ENCODE peak calls at places on chromosome 14, in six cellular contexts. One of them, this sample, is unnamed.

GRCh38 chr14:69776875-69777453 is 10.0 kb downstream of the SRSF5 start:
- DNase-seq in cardiac septum: no peak
- DNase-seq in ovary: no peak
- DNase-seq in smooth muscle cell of the brain vasculature: no peak
- DNase-seq in memory B cell: no peak
- DNase-seq in right lobe of liver: no peak
- DNase-seq in this sample: no peak

GRCh38 chr14:105760691-105761344 is 234.4 kb downstream of the TMEM121 start:
- DNase-seq in cardiac septum: no peak
- DNase-seq in ovary: no peak
- DNase-seq in smooth muscle cell of the brain vasculature: no peak
- DNase-seq in memory B cell: no peak
- DNase-seq in right lobe of liver: peak
- DNase-seq in this sample: no peak

GRCh38 chr14:51382506-51382905 is 142.5 kb downstream of the TMX1 start:
- DNase-seq in cardiac septum: no peak
- DNase-seq in ovary: no peak
- DNase-seq in smooth muscle cell of the brain vasculature: no peak
- DNase-seq in memory B cell: no peak
- DNase-seq in right lobe of liver: no peak
- DNase-seq in this sample: no peak

GRCh38 chr14:96622926-96623325 is 120.7 kb downstream of the PAPOLA start:
- DNase-seq in cardiac septum: peak
- DNase-seq in ovary: no peak
- DNase-seq in smooth muscle cell of the brain vasculature: no peak
- DNase-seq in memory B cell: no peak
- DNase-seq in right lobe of liver: no peak
- DNase-seq in this sample: no peak

GRCh38 chr14:32307881-32308582 is 21.1 kb upstream of the AKAP6 start:
- DNase-seq in cardiac septum: no peak
- DNase-seq in ovary: no peak
- DNase-seq in smooth muscle cell of the brain vasculature: no peak
- DNase-seq in memory B cell: no peak
- DNase-seq in right lobe of liver: peak
- DNase-seq in this sample: no peak

GRCh38 chr14:104556256-104557021 is 23.1 kb upstream of the C14orf180 start:
- DNase-seq in cardiac septum: peak
- DNase-seq in ovary: no peak
- DNase-seq in smooth muscle cell of the brain vasculature: no peak
- DNase-seq in memory B cell: no peak
- DNase-seq in right lobe of liver: peak
- DNase-seq in this sample: no peak

GRCh38 chr14:81805785-81806184 is 272.1 kb upstream of the SEL1L start:
- DNase-seq in cardiac septum: no peak
- DNase-seq in ovary: no peak
- DNase-seq in smooth muscle cell of the brain vasculature: no peak
- DNase-seq in memory B cell: no peak
- DNase-seq in right lobe of liver: no peak
- DNase-seq in this sample: no peak

GRCh38 chr14:102893452-102893851 is 29.0 kb upstream of the AMN start:
- DNase-seq in cardiac septum: no peak
- DNase-seq in ovary: no peak
- DNase-seq in smooth muscle cell of the brain vasculature: peak
- DNase-seq in memory B cell: no peak
- DNase-seq in right lobe of liver: peak
- DNase-seq in this sample: peak

GRCh38 chr14:80231732-80232131 is 20.4 kb upstream of the DIO2 start:
- DNase-seq in cardiac septum: no peak
- DNase-seq in ovary: no peak
- DNase-seq in smooth muscle cell of the brain vasculature: no peak
- DNase-seq in memory B cell: no peak
- DNase-seq in right lobe of liver: no peak
- DNase-seq in this sample: no peak

GRCh38 chr14:99718031-99718810 is 34.1 kb downstream of the CYP46A1 start:
- DNase-seq in cardiac septum: peak
- DNase-seq in ovary: no peak
- DNase-seq in smooth muscle cell of the brain vasculature: no peak
- DNase-seq in memory B cell: no peak
- DNase-seq in right lobe of liver: no peak
- DNase-seq in this sample: no peak

GRCh38 chr14:92942976-92943710 is 20.2 kb downstream of the CHGA start:
- DNase-seq in cardiac septum: no peak
- DNase-seq in ovary: no peak
- DNase-seq in smooth muscle cell of the brain vasculature: no peak
- DNase-seq in memory B cell: no peak
- DNase-seq in right lobe of liver: no peak
- DNase-seq in this sample: no peak

GRCh38 chr14:100677152-100677924 is 49.4 kb upstream of the DLK1 start:
- DNase-seq in cardiac septum: no peak
- DNase-seq in ovary: peak
- DNase-seq in smooth muscle cell of the brain vasculature: no peak
- DNase-seq in memory B cell: no peak
- DNase-seq in right lobe of liver: no peak
- DNase-seq in this sample: no peak

GRCh38 chr14:78022059-78022458 is 148.1 kb upstream of the NRXN3 start:
- DNase-seq in cardiac septum: no peak
- DNase-seq in ovary: no peak
- DNase-seq in smooth muscle cell of the brain vasculature: no peak
- DNase-seq in memory B cell: no peak
- DNase-seq in right lobe of liver: peak
- DNase-seq in this sample: peak

GRCh38 chr14:88551936-88552565 is 2.8 kb downstream of the PTPN21 start:
- DNase-seq in cardiac septum: no peak
- DNase-seq in ovary: peak
- DNase-seq in smooth muscle cell of the brain vasculature: no peak
- DNase-seq in memory B cell: no peak
- DNase-seq in right lobe of liver: peak
- DNase-seq in this sample: peak

GRCh38 chr14:51593397-51593796 is 58.3 kb upstream of the FRMD6 start:
- DNase-seq in cardiac septum: no peak
- DNase-seq in ovary: peak
- DNase-seq in smooth muscle cell of the brain vasculature: peak
- DNase-seq in memory B cell: no peak
- DNase-seq in right lobe of liver: no peak
- DNase-seq in this sample: no peak

GRCh38 chr14:61106627-61107147 is 125.6 kb downstream of the SLC38A6 start:
- DNase-seq in cardiac septum: no peak
- DNase-seq in ovary: no peak
- DNase-seq in smooth muscle cell of the brain vasculature: no peak
- DNase-seq in memory B cell: no peak
- DNase-seq in right lobe of liver: no peak
- DNase-seq in this sample: no peak

This sample was measured in cerebellar cortex.